ENCODE peak calls at places on chromosomes 1 and 21, in six cellular contexts. X, Q, E, K, V and C are unnamed samples.

GRCh38 chr1:175154595-175155472 is 37.7 kb downstream of the KIAA0040 start:
- DNase-seq in X (peak; percentile 71), Q (peak; percentile 64), E (peak; percentile 85), K (peak; percentile 82), V (no peak), C (peak; percentile 95)

GRCh38 chr1:37076168-37076567 is 41.9 kb upstream of the GRIK3 start:
- DNase-seq in X (no peak), Q (no peak), E (no peak), K (no peak), V (no peak), C (no peak)

GRCh38 chr1:214753236-214753852 is 150.3 kb downstream of the CENPF start:
- DNase-seq in X (no peak), Q (no peak), E (no peak), K (no peak), V (no peak), C (no peak)

GRCh38 chr1:29808141-29808995 is 572.0 kb downstream of the PTPRU start:
- DNase-seq in X (no peak), Q (no peak), E (no peak), K (peak; percentile 13), V (peak; percentile 31), C (no peak)

GRCh38 chr1:246372502-246372901 is 134.6 kb downstream of the SMYD3 start:
- DNase-seq in X (no peak), Q (no peak), E (peak; percentile 59), K (no peak), V (no peak), C (no peak)

GRCh38 chr1:101111461-101111860 is 85.9 kb upstream of the DPH5 start:
- DNase-seq in X (no peak), Q (no peak), E (no peak), K (no peak), V (no peak), C (no peak)

GRCh38 chr1:93574991-93575390 is 106.6 kb downstream of the BCAR3 start:
- DNase-seq in X (no peak), Q (no peak), E (no peak), K (no peak), V (no peak), C (peak; percentile 47)

GRCh38 chr1:211647666-211648065 is 27.8 kb downstream of the NEK2 start:
- DNase-seq in X (no peak), Q (no peak), E (no peak), K (no peak), V (peak; percentile 40), C (no peak)

GRCh38 chr1:42431514-42431913 is 24.3 kb downstream of the ZMYND12 start:
- DNase-seq in X (no peak), Q (no peak), E (no peak), K (no peak), V (no peak), C (no peak)
- TF ChIP-seq EP300 in X (no peak), Q (no peak), E (no peak), K (no peak), V (no peak), C (no peak)

DNA sequence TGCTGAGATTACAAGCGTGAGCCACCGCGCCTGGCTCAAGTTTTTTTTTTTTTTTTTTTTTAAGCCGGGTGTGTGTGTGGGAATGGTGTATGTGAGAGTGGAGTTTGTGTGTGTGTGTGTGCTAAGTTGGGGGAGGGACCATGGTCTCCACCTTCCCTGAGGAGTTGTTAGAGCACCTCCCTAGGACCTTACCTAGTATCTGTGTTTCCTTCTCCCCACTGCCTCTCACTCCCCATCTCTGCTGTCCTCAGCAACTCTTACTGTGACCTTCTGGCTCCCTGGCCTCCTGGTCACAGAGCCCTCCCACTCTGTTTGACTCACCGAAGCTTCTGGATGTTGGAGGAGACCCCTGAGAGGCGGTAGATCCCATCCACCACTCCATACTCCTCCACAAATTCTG is 10.4 kb downstream of the ARHGAP30 start:
- DNase-seq in X (no peak), Q (no peak), E (no peak), K (no peak), V (no peak), C (no peak)
- H3K27me3 ChIP-seq in X (no peaks in the 10 kb centered on the region), Q (no peaks in the 10 kb centered on the region), E (peaks cover 23% of the 10 kb centered on the region), K (no peaks in the 10 kb centered on the region), V (peaks cover 8% of the 10 kb centered on the region), C (no peaks in the 10 kb centered on the region)

DNA sequence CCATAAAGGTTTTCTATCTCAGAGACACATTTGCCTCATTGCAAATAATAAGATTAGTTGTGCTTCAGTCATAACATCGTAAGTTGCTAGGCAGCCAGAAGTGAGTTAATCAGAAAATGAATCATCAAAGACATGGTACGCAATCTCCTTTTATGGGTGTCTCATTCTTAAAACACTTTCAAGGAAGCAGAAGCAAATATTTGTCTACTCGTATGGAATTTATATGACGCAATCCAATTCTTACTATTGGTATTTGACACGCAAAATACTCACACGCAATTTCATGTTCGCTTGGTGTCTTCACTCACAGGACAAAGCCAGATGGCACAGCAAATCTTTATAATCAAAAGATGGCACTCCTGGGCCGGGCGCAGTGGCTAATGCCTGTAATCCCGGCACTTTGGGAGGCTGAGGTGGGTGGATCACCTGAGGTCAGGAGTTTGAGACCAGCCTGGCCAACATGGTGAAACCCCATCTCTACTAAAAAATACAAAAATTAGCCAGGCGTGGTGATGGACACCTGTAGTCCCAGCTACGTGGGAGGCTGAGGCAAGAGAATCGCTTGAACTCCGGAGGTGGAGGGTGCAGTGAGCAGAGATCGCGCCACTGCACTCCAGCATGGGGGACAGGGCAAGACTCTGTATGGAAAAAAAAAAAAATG is 56.4 kb downstream of the HLCS start:
- DNase-seq in X (no peak), Q (no peak), E (no peak), K (no peak), V (no peak), C (no peak)
- TF ChIP-seq EP300 in X (no peak), Q (no peak), E (no peak), K (no peak), V (no peak), C (no peak)

DNA sequence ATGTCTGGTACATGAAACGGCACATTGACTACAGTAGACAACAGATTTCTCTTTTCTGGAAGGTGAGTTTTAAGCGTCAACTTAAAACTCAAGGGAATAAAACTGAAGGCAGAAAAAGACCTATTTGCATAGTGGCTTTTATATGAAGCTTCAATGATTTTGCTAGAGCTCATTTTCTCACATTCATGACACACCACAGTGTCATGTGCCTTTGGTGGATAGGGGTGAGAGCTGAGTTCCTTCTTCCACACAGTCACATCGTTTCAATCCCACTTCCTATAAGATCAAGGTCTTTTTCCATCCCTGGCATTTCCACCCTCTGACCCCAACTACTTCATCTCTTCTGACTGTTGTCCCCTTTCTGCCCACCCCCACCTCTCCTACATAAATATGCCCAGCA is 31.0 kb downstream of the IL12RB2 start:
- DNase-seq in X (no peak), Q (no peak), E (no peak), K (no peak), V (no peak), C (no peak)
- H3K27me3 ChIP-seq in X (no peaks in the 10 kb centered on the region), Q (no peaks in the 10 kb centered on the region), E (no peaks in the 10 kb centered on the region), K (no peaks in the 10 kb centered on the region), V (no peaks in the 10 kb centered on the region), C (no peaks in the 10 kb centered on the region)